ENCODE peak calls at places on chromosomes 2 and 18, in eight cellular contexts. Y is uterus; U is body of pancreas; G is cardiac muscle cell; C is CD8-positive, alpha-beta T cell; A is OCI-LY7; P is tibial artery; T is IMR-90. B is an unnamed sample. For H3K4me1, the result is how much of the 10 kb centered on the place peaks cover.

GRCh38 chr18:45168883-45169585 is 446.2 kb upstream of the SLC14A2 start:
- DNase-seq in Y (no peak), U (no peak), G (no peak), C (no peak), A (no peak), P (no peak), T (peak), B (no peak)

GRCh38 chr2:68110102-68110501 is 47.3 kb upstream of the C1D start:
- DNase-seq in Y (no peak), U (no peak), G (no peak), C (no peak), A (peak), P (no peak), T (no peak), B (no peak)

GRCh38 chr2:174611851-174612250 is 14.2 kb upstream of the WIPF1 start:
- DNase-seq in Y (no peak), U (no peak), G (no peak), C (no peak), A (peak), P (no peak), T (no peak), B (no peak)

GRCh38 chr2:46653539-46653938 is 174.2 kb downstream of the TMEM247 start:
- DNase-seq in Y (no peak), U (no peak), G (no peak), C (no peak), A (no peak), P (no peak), T (peak), B (no peak)

GRCh38 chr18:67776929-67777328 is 260.4 kb upstream of the DSEL start:
- DNase-seq in Y (no peak), U (no peak), G (peak), C (no peak), A (no peak), P (no peak), T (peak), B (no peak)

GRCh38 chr2:157331696-157332095 is 6.1 kb upstream of the ERMN start:
- DNase-seq in Y (no peak), U (no peak), G (no peak), C (peak), A (no peak), P (no peak), T (no peak), B (no peak)

GRCh38 chr18:50231621-50232020 is 34.7 kb downstream of the CFAP53 start:
- DNase-seq in Y (no peak), U (no peak), G (no peak), C (no peak), A (no peak), P (no peak), T (no peak), B (no peak)

GRCh38 chr18:22399949-22400348 is 17.8 kb downstream of the CTAGE1 start:
- DNase-seq in Y (no peak), U (no peak), G (no peak), C (no peak), A (no peak), P (no peak), T (peak), B (no peak)

GRCh38 chr18:13808294-13809024 is 15.5 kb upstream of the MC5R start:
- DNase-seq in Y (no peak), U (no peak), G (no peak), C (no peak), A (no peak), P (no peak), T (no peak), B (no peak)

GRCh38 chr2:103166406-103167324 is 404.8 kb downstream of the TMEM182 start:
- DNase-seq in Y (no peak), U (no peak), G (no peak), C (no peak), A (no peak), P (no peak), T (no peak), B (no peak)

GRCh38 chr2:25000503-25001328 is 29.0 kb upstream of the DNAJC27 start:
- DNase-seq in Y (no peak), U (no peak), G (no peak), C (no peak), A (no peak), P (no peak), T (peak), B (no peak)

GRCh38 chr2:108612514-108613183 is 78.4 kb downstream of the LIMS1 start:
- DNase-seq in Y (no peak), U (no peak), G (no peak), C (peak), A (peak), P (no peak), T (no peak), B (peak)

GRCh38 chr18:48861181-48861715 is 89.5 kb downstream of the SMAD7 start:
- DNase-seq in Y (no peak), U (no peak), G (no peak), C (no peak), A (no peak), P (no peak), T (no peak), B (no peak)

GRCh38 chr2:231673348-231673770 is 35.0 kb upstream of the PTMA start:
- DNase-seq in Y (peak), U (peak), G (peak), C (no peak), A (peak), P (no peak), T (peak), B (peak)

GRCh38 chr2:152585830-152586484 is 131.3 kb downstream of the PRPF40A start:
- DNase-seq in Y (no peak), U (peak), G (no peak), C (no peak), A (no peak), P (peak), T (peak), B (no peak)

GRCh38 chr2:15230599-15231192 is 330.4 kb downstream of the NBAS start:
- DNase-seq in Y (no peak), U (no peak), G (peak), C (no peak), A (no peak), P (no peak), T (no peak), B (no peak)

GRCh38 chr2:181953773-181954537 is 31.7 kb upstream of the PPP1R1C start:
- DNase-seq in Y (peak), U (peak), G (peak), C (peak), A (peak), P (no peak), T (peak), B (peak)

GRCh38 chr2:219230201-219230540 is 565 bp downstream of the ANKZF1 start:
- DNase-seq in Y (no peak), U (peak), G (peak), C (no peak), A (peak), P (peak), T (peak), B (peak)

GRCh38 chr18:70132999-70133398 is 72.5 kb downstream of the RTTN start:
- DNase-seq in Y (no peak), U (peak), G (peak), C (no peak), A (no peak), P (peak), T (peak), B (no peak)

GRCh38 chr2:198162276-198162675 is 357.9 kb downstream of the PLCL1 start:
- DNase-seq in Y (no peak), U (no peak), G (no peak), C (no peak), A (no peak), P (no peak), T (no peak), B (no peak)

GRCh38 chr2:76448956-76449355 is 738.2 kb upstream of the GCFC2 start:
- DNase-seq in Y (no peak), U (no peak), G (no peak), C (no peak), A (no peak), P (no peak), T (no peak), B (no peak)

GRCh38 chr2:65706376-65706775 is 274.0 kb upstream of the SPRED2 start:
- DNase-seq in Y (no peak), U (no peak), G (no peak), C (no peak), A (no peak), P (no peak), T (no peak), B (no peak)

GRCh38 chr2:236742936-236743622 is 173.5 kb downstream of the ACKR3 start:
- DNase-seq in Y (peak), U (no peak), G (no peak), C (no peak), A (no peak), P (peak), T (no peak), B (no peak)

GRCh38 chr2:236743623-236744280 is 174.1 kb downstream of the ACKR3 start:
- DNase-seq in Y (no peak), U (no peak), G (no peak), C (no peak), A (no peak), P (no peak), T (peak), B (no peak)

GRCh38 chr2:236746833-236747232 is 177.2 kb downstream of the ACKR3 start:
- DNase-seq in Y (no peak), U (no peak), G (no peak), C (no peak), A (no peak), P (peak), T (no peak), B (no peak)

GRCh38 chr2:236745420-236746210 is 176.0 kb downstream of the ACKR3 start:
- DNase-seq in Y (no peak), U (peak), G (peak), C (no peak), A (no peak), P (peak), T (peak), B (no peak)

GRCh38 chr2:236744316-236745105 is 174.9 kb downstream of the ACKR3 start:
- DNase-seq in Y (no peak), U (peak), G (no peak), C (no peak), A (no peak), P (no peak), T (peak), B (no peak)
- H3K27ac ChIP-seq in Y (no peak), U (no peak), G (no peak), C (no peak), A (no peak), P (peak), T (no peak), B (no peak)

GRCh38 chr2:201886504-201886903 is 80.2 kb downstream of the CDK15 start:
- DNase-seq in Y (no peak), U (no peak), G (no peak), C (no peak), A (no peak), P (no peak), T (peak), B (no peak)
- TF ChIP-seq CTCF in Y (no peak), U (no peak), G (no peak), C (no peak), A (no peak), P (no peak), T (no peak), B (no peak)

GRCh38 chr18:35463837-35464236 is 33.9 kb downstream of the INO80C start:
- DNase-seq in Y (no peak), U (no peak), G (no peak), C (no peak), A (no peak), P (no peak), T (no peak), B (no peak)

GRCh38 chr18:35464731-35465728 is 32.7 kb downstream of the INO80C start:
- DNase-seq in Y (no peak), U (no peak), G (no peak), C (no peak), A (no peak), P (no peak), T (no peak), B (no peak)

GRCh38 chr18:35459997-35460396 is 37.8 kb downstream of the INO80C start:
- DNase-seq in Y (no peak), U (no peak), G (no peak), C (no peak), A (no peak), P (no peak), T (no peak), B (no peak)

GRCh38 chr18:35460719-35461118 is 37.0 kb downstream of the INO80C start:
- DNase-seq in Y (no peak), U (no peak), G (no peak), C (no peak), A (no peak), P (no peak), T (peak), B (no peak)

GRCh38 chr18:35463050-35463449 is 34.7 kb downstream of the INO80C start:
- DNase-seq in Y (no peak), U (no peak), G (no peak), C (no peak), A (no peak), P (no peak), T (no peak), B (no peak)
- H3K4me1 ChIP-seq in Y (under half), U (under half), G (under half), C (under half), A (under half), P (half or more), T (under half), B (under half)

GRCh38 chr2:16622399-16622968 is 43.1 kb downstream of the CYRIA start:
- DNase-seq in Y (no peak), U (no peak), G (no peak), C (no peak), A (peak), P (no peak), T (peak), B (no peak)

GRCh38 chr2:16623564-16624418 is 41.8 kb downstream of the CYRIA start:
- DNase-seq in Y (no peak), U (no peak), G (no peak), C (no peak), A (no peak), P (no peak), T (no peak), B (no peak)

GRCh38 chr2:16624419-16624745 is 41.3 kb downstream of the CYRIA start:
- DNase-seq in Y (no peak), U (no peak), G (no peak), C (no peak), A (no peak), P (no peak), T (no peak), B (no peak)

GRCh38 chr2:16621348-16621747 is 44.3 kb downstream of the CYRIA start:
- DNase-seq in Y (no peak), U (no peak), G (no peak), C (no peak), A (no peak), P (no peak), T (peak), B (no peak)

GRCh38 chr2:16623046-16623445 is 42.6 kb downstream of the CYRIA start:
- DNase-seq in Y (no peak), U (no peak), G (no peak), C (no peak), A (no peak), P (no peak), T (peak), B (no peak)
- H3K27ac ChIP-seq in Y (no peak), U (no peak), G (no peak), C (no peak), A (peak), P (no peak), T (peak), B (peak)

GRCh38 chr2:149423633-149424032 is 93.2 kb downstream of the LYPD6 start:
- DNase-seq in Y (no peak), U (no peak), G (no peak), C (no peak), A (no peak), P (no peak), T (no peak), B (no peak)
- TF ChIP-seq CTCF in Y (no peak), U (no peak), G (no peak), C (no peak), A (no peak), P (no peak), T (no peak), B (no peak)

GRCh38 chr18:36309436-36310391 is 12.2 kb downstream of the FHOD3 start:
- DNase-seq in Y (no peak), U (peak), G (peak), C (no peak), A (no peak), P (no peak), T (peak), B (no peak)
- H3K4me1 ChIP-seq in Y (under half), U (under half), G (half or more), C (under half), A (under half), P (under half), T (under half), B (under half)

B was measured in lung.